ENCODE peak calls at places on chromosome 21, in six cellular contexts. K, D, N, L, M and W are unnamed samples.

GRCh38 chr21:27648560-27648959 is 681.7 kb upstream of the ADAMTS5 start:
- DNase-seq in K (peak), D (peak), N (peak), L (no peak), M (no peak), W (no peak)

GRCh38 chr21:36873511-36873910 is 93.0 kb downstream of the HLCS start:
- DNase-seq in K (peak), D (no peak), N (peak), L (no peak), M (no peak), W (no peak)

GRCh38 chr21:26443867-26444266 is 129.2 kb downstream of the CYYR1 start:
- DNase-seq in K (peak), D (no peak), N (no peak), L (no peak), M (no peak), W (no peak)

GRCh38 chr21:28675265-28676041 is 317.2 kb downstream of the LTN1 start:
- DNase-seq in K (peak), D (peak), N (peak), L (no peak), M (no peak), W (no peak)

GRCh38 chr21:16285646-16286223 is 556.0 kb downstream of the USP25 start:
- DNase-seq in K (no peak), D (no peak), N (no peak), L (no peak), M (no peak), W (no peak)

GRCh38 chr21:16082038-16082816 is 352.4 kb downstream of the USP25 start:
- DNase-seq in K (peak), D (peak), N (peak), L (no peak), M (no peak), W (no peak)

GRCh38 chr21:15444118-15444960 is 285.4 kb upstream of the USP25 start:
- DNase-seq in K (no peak), D (peak), N (no peak), L (peak), M (no peak), W (no peak)

GRCh38 chr21:31299291-31300147 is 44.5 kb downstream of the TIAM1 start:
- DNase-seq in K (no peak), D (no peak), N (no peak), L (no peak), M (no peak), W (no peak)

GRCh38 chr21:33348728-33349127 is 24.0 kb downstream of the IFNAR1 start:
- DNase-seq in K (no peak), D (peak), N (no peak), L (no peak), M (no peak), W (no peak)

GRCh38 chr21:45542242-45542666 is at the start of gene SLC19A1:
- DNase-seq in K (peak), D (peak), N (peak), L (peak), M (peak), W (no peak)